ENCODE peak calls at places on chromosomes 11 and 22, in seven cellular contexts. One of them, this sample, is unnamed.

GRCh38 chr11:92693146-92693545 is 276.3 kb upstream of the MTNR1B start:
- DNase-seq in NCI-H187: no peak
- DNase-seq in neuronal stem cell: no peak
- DNase-seq in stimulated activated CD8-positive, alpha-beta memory T cell treated with anti-CD3 and anti-CD28 coated beads, Interleukin-15, amount 100 ng/mL, for 4 hours: no peak
- DNase-seq in H54: no peak
- DNase-seq in hypothalamus: no peak
- DNase-seq in T-helper 1 cell: no peak
- DNase-seq in this sample: no peak

GRCh38 chr11:16839821-16840220 is 101.4 kb downstream of the C11orf58 start:
- DNase-seq in H54: no peak
- DNase-seq in stimulated activated CD8-positive, alpha-beta memory T cell treated with anti-CD3 and anti-CD28 coated beads, Interleukin-15, amount 100 ng/mL, for 4 hours: no peak
- DNase-seq in neuronal stem cell: no peak
- DNase-seq in NCI-H187: no peak
- DNase-seq in T-helper 1 cell: no peak
- DNase-seq in hypothalamus: no peak
- DNase-seq in this sample: no peak

GRCh38 chr22:38295863-38296262 is 21.4 kb downstream of the CSNK1E start:
- DNase-seq in H54: no peak
- DNase-seq in T-helper 1 cell: no peak
- DNase-seq in hypothalamus: no peak
- DNase-seq in NCI-H187: no peak
- DNase-seq in stimulated activated CD8-positive, alpha-beta memory T cell treated with anti-CD3 and anti-CD28 coated beads, Interleukin-15, amount 100 ng/mL, for 4 hours: no peak
- DNase-seq in neuronal stem cell: no peak
- DNase-seq in this sample: no peak

GRCh38 chr22:49450521-49450920 is 377.2 kb downstream of the BRD1 start:
- DNase-seq in H54: no peak
- DNase-seq in T-helper 1 cell: no peak
- DNase-seq in hypothalamus: no peak
- DNase-seq in neuronal stem cell: no peak
- DNase-seq in NCI-H187: no peak
- DNase-seq in stimulated activated CD8-positive, alpha-beta memory T cell treated with anti-CD3 and anti-CD28 coated beads, Interleukin-15, amount 100 ng/mL, for 4 hours: no peak
- DNase-seq in this sample: no peak

GRCh38 chr11:45252134-45252856 is 33.8 kb downstream of the SYT13 start:
- DNase-seq in stimulated activated CD8-positive, alpha-beta memory T cell treated with anti-CD3 and anti-CD28 coated beads, Interleukin-15, amount 100 ng/mL, for 4 hours: no peak
- DNase-seq in NCI-H187: no peak
- DNase-seq in neuronal stem cell: peak
- DNase-seq in hypothalamus: no peak
- DNase-seq in H54: peak
- DNase-seq in T-helper 1 cell: no peak
- DNase-seq in this sample: no peak

GRCh38 chr11:64888761-64889511 is 10.5 kb upstream of the EHD1 start:
- DNase-seq in H54: no peak
- DNase-seq in T-helper 1 cell: no peak
- DNase-seq in neuronal stem cell: no peak
- DNase-seq in hypothalamus: no peak
- DNase-seq in stimulated activated CD8-positive, alpha-beta memory T cell treated with anti-CD3 and anti-CD28 coated beads, Interleukin-15, amount 100 ng/mL, for 4 hours: no peak
- DNase-seq in NCI-H187: no peak
- DNase-seq in this sample: no peak

GRCh38 chr11:62705401-62705800 is 1.8 kb downstream of the BSCL2 start:
- DNase-seq in H54: no peak
- DNase-seq in hypothalamus: no peak
- DNase-seq in NCI-H187: no peak
- DNase-seq in stimulated activated CD8-positive, alpha-beta memory T cell treated with anti-CD3 and anti-CD28 coated beads, Interleukin-15, amount 100 ng/mL, for 4 hours: no peak
- DNase-seq in neuronal stem cell: no peak
- DNase-seq in T-helper 1 cell: no peak
- DNase-seq in this sample: no peak

GRCh38 chr22:25420925-25421904 is 143.3 kb upstream of the GRK3 start:
- DNase-seq in stimulated activated CD8-positive, alpha-beta memory T cell treated with anti-CD3 and anti-CD28 coated beads, Interleukin-15, amount 100 ng/mL, for 4 hours: no peak
- DNase-seq in NCI-H187: no peak
- DNase-seq in hypothalamus: no peak
- DNase-seq in H54: no peak
- DNase-seq in neuronal stem cell: no peak
- DNase-seq in T-helper 1 cell: no peak
- DNase-seq in this sample: no peak

GRCh38 chr11:45141171-45141570 is 5.3 kb upstream of the PRDM11 start:
- DNase-seq in hypothalamus: no peak
- DNase-seq in neuronal stem cell: no peak
- DNase-seq in NCI-H187: no peak
- DNase-seq in T-helper 1 cell: no peak
- DNase-seq in H54: no peak
- DNase-seq in stimulated activated CD8-positive, alpha-beta memory T cell treated with anti-CD3 and anti-CD28 coated beads, Interleukin-15, amount 100 ng/mL, for 4 hours: no peak
- DNase-seq in this sample: no peak

GRCh38 chr11:59545179-59546020 is 34.1 kb downstream of the OR4D9 start:
- DNase-seq in H54: no peak
- DNase-seq in hypothalamus: no peak
- DNase-seq in T-helper 1 cell: no peak
- DNase-seq in stimulated activated CD8-positive, alpha-beta memory T cell treated with anti-CD3 and anti-CD28 coated beads, Interleukin-15, amount 100 ng/mL, for 4 hours: no peak
- DNase-seq in neuronal stem cell: no peak
- DNase-seq in NCI-H187: no peak
- DNase-seq in this sample: no peak

GRCh38 chr11:112096194-112096593 is 9.5 kb downstream of the SDHD start:
- DNase-seq in NCI-H187: no peak
- DNase-seq in hypothalamus: no peak
- DNase-seq in T-helper 1 cell: no peak
- DNase-seq in neuronal stem cell: no peak
- DNase-seq in stimulated activated CD8-positive, alpha-beta memory T cell treated with anti-CD3 and anti-CD28 coated beads, Interleukin-15, amount 100 ng/mL, for 4 hours: no peak
- DNase-seq in H54: no peak
- DNase-seq in this sample: no peak

GRCh38 chr11:73761403-73761945 is 600 bp upstream of the RAB6A start:
- DNase-seq in H54: no peak
- DNase-seq in NCI-H187: no peak
- DNase-seq in T-helper 1 cell: no peak
- DNase-seq in neuronal stem cell: no peak
- DNase-seq in hypothalamus: no peak
- DNase-seq in stimulated activated CD8-positive, alpha-beta memory T cell treated with anti-CD3 and anti-CD28 coated beads, Interleukin-15, amount 100 ng/mL, for 4 hours: no peak
- DNase-seq in this sample: no peak

GRCh38 chr11:795638-796564 is 2.2 kb downstream of the SLC25A22 start:
- DNase-seq in NCI-H187: peak
- DNase-seq in hypothalamus: peak
- DNase-seq in stimulated activated CD8-positive, alpha-beta memory T cell treated with anti-CD3 and anti-CD28 coated beads, Interleukin-15, amount 100 ng/mL, for 4 hours: peak
- DNase-seq in H54: peak
- DNase-seq in T-helper 1 cell: peak
- DNase-seq in neuronal stem cell: no peak
- DNase-seq in this sample: no peak

GRCh38 chr11:121446752-121447156 is 5.4 kb upstream of the SORL1 start:
- DNase-seq in hypothalamus: no peak
- DNase-seq in T-helper 1 cell: no peak
- DNase-seq in neuronal stem cell: no peak
- DNase-seq in stimulated activated CD8-positive, alpha-beta memory T cell treated with anti-CD3 and anti-CD28 coated beads, Interleukin-15, amount 100 ng/mL, for 4 hours: no peak
- DNase-seq in H54: no peak
- DNase-seq in NCI-H187: peak
- DNase-seq in this sample: no peak

GRCh38 chr11:60872124-60872951 is 5.0 kb downstream of the ZP1 start:
- DNase-seq in neuronal stem cell: no peak
- DNase-seq in T-helper 1 cell: no peak
- DNase-seq in H54: no peak
- DNase-seq in NCI-H187: no peak
- DNase-seq in stimulated activated CD8-positive, alpha-beta memory T cell treated with anti-CD3 and anti-CD28 coated beads, Interleukin-15, amount 100 ng/mL, for 4 hours: no peak
- DNase-seq in hypothalamus: no peak
- DNase-seq in this sample: no peak

GRCh38 chr11:126978155-126978554 is 22.4 kb downstream of the KIRREL3 start:
- DNase-seq in NCI-H187: no peak
- DNase-seq in H54: no peak
- DNase-seq in hypothalamus: no peak
- DNase-seq in neuronal stem cell: no peak
- DNase-seq in stimulated activated CD8-positive, alpha-beta memory T cell treated with anti-CD3 and anti-CD28 coated beads, Interleukin-15, amount 100 ng/mL, for 4 hours: no peak
- DNase-seq in T-helper 1 cell: no peak
- DNase-seq in this sample: no peak

GRCh38 chr22:27668828-27669797 is 132.4 kb downstream of the MN1 start:
- DNase-seq in H54: peak
- DNase-seq in neuronal stem cell: no peak
- DNase-seq in hypothalamus: no peak
- DNase-seq in stimulated activated CD8-positive, alpha-beta memory T cell treated with anti-CD3 and anti-CD28 coated beads, Interleukin-15, amount 100 ng/mL, for 4 hours: no peak
- DNase-seq in T-helper 1 cell: no peak
- DNase-seq in NCI-H187: no peak
- DNase-seq in this sample: no peak

GRCh38 chr11:75174781-75175370 is 24.0 kb downstream of the SLCO2B1 start:
- DNase-seq in H54: no peak
- DNase-seq in neuronal stem cell: no peak
- DNase-seq in T-helper 1 cell: no peak
- DNase-seq in NCI-H187: no peak
- DNase-seq in hypothalamus: peak
- DNase-seq in stimulated activated CD8-positive, alpha-beta memory T cell treated with anti-CD3 and anti-CD28 coated beads, Interleukin-15, amount 100 ng/mL, for 4 hours: no peak
- DNase-seq in this sample: no peak

GRCh38 chr22:31945478-31945815 is 1.1 kb downstream of the YWHAH start:
- DNase-seq in NCI-H187: no peak
- DNase-seq in T-helper 1 cell: no peak
- DNase-seq in H54: no peak
- DNase-seq in hypothalamus: no peak
- DNase-seq in stimulated activated CD8-positive, alpha-beta memory T cell treated with anti-CD3 and anti-CD28 coated beads, Interleukin-15, amount 100 ng/mL, for 4 hours: no peak
- DNase-seq in neuronal stem cell: no peak
- DNase-seq in this sample: no peak

GRCh38 chr11:61742391-61742790 is 10.0 kb upstream of the MYRF start:
- DNase-seq in stimulated activated CD8-positive, alpha-beta memory T cell treated with anti-CD3 and anti-CD28 coated beads, Interleukin-15, amount 100 ng/mL, for 4 hours: no peak
- DNase-seq in T-helper 1 cell: no peak
- DNase-seq in NCI-H187: no peak
- DNase-seq in neuronal stem cell: no peak
- DNase-seq in H54: no peak
- DNase-seq in hypothalamus: no peak
- DNase-seq in this sample: no peak

GRCh38 chr22:28029962-28030361 is 110.9 kb upstream of the PITPNB start:
- DNase-seq in T-helper 1 cell: no peak
- DNase-seq in hypothalamus: no peak
- DNase-seq in stimulated activated CD8-positive, alpha-beta memory T cell treated with anti-CD3 and anti-CD28 coated beads, Interleukin-15, amount 100 ng/mL, for 4 hours: no peak
- DNase-seq in H54: no peak
- DNase-seq in neuronal stem cell: no peak
- DNase-seq in NCI-H187: no peak
- DNase-seq in this sample: no peak

GRCh38 chr11:19892387-19892786 is 179.8 kb downstream of the NAV2 start:
- DNase-seq in NCI-H187: no peak
- DNase-seq in H54: peak
- DNase-seq in neuronal stem cell: no peak
- DNase-seq in T-helper 1 cell: no peak
- DNase-seq in stimulated activated CD8-positive, alpha-beta memory T cell treated with anti-CD3 and anti-CD28 coated beads, Interleukin-15, amount 100 ng/mL, for 4 hours: no peak
- DNase-seq in hypothalamus: no peak
- DNase-seq in this sample: no peak

GRCh38 chr11:124760806-124761205 is 1.3 kb downstream of the ESAM start:
- DNase-seq in T-helper 1 cell: no peak
- DNase-seq in NCI-H187: no peak
- DNase-seq in stimulated activated CD8-positive, alpha-beta memory T cell treated with anti-CD3 and anti-CD28 coated beads, Interleukin-15, amount 100 ng/mL, for 4 hours: no peak
- DNase-seq in neuronal stem cell: no peak
- DNase-seq in hypothalamus: no peak
- DNase-seq in H54: no peak
- DNase-seq in this sample: no peak

GRCh38 chr11:70570693-70571395 is 172.5 kb downstream of the CTTN start:
- DNase-seq in H54: no peak
- DNase-seq in T-helper 1 cell: no peak
- DNase-seq in NCI-H187: no peak
- DNase-seq in stimulated activated CD8-positive, alpha-beta memory T cell treated with anti-CD3 and anti-CD28 coated beads, Interleukin-15, amount 100 ng/mL, for 4 hours: no peak
- DNase-seq in neuronal stem cell: no peak
- DNase-seq in hypothalamus: no peak
- DNase-seq in this sample: no peak